ENCODE peak calls at places on chromosomes 13 and 19, in nine cellular contexts. C is dorsolateral prefrontal cortex, H is NB4, F is PC-3, K is fibroblast of mammary gland, T is foreskin fibroblast, R is OCI-LY7, O is ovary, G is HL-60. L is an unnamed sample.

GRCh38 chr19:30857388-30857787 is 485.2 kb downstream of the ZNF536 start:
- DNase-seq in G (no peak), F (no peak), C (no peak), O (no peak), H (no peak), R (no peak), T (no peak), K (no peak), L (no peak)

GRCh38 chr13:65585346-65585745 is 1644.8 kb downstream of the PCDH9 start:
- DNase-seq in K (no peak), T (no peak), C (no peak), G (no peak), R (no peak), O (no peak), F (no peak), H (no peak), L (no peak)

GRCh38 chr19:32464279-32464678 is 58.7 kb downstream of the DPY19L3 start:
- DNase-seq in O (no peak), T (no peak), C (no peak), F (peak), G (no peak), H (peak), R (peak), K (peak), L (no peak)

GRCh38 chr19:16076958-16077611 is 790 bp downstream of the TPM4 start:
- DNase-seq in F (no peak), R (peak), C (peak), T (no peak), K (no peak), O (peak), H (peak), G (no peak), L (no peak)

GRCh38 chr13:44768775-44769578 is 192.8 kb upstream of the TSC22D1 start:
- DNase-seq in C (no peak), O (no peak), G (no peak), K (peak), H (no peak), F (peak), R (no peak), T (no peak), L (peak)

GRCh38 chr19:35959040-35959967 is 23.1 kb downstream of the LRFN3 start:
- DNase-seq in H (no peak), F (no peak), C (peak), R (no peak), G (no peak), K (no peak), O (no peak), T (no peak), L (no peak)

GRCh38 chr13:108269601-108270328 is at the start of gene TNFSF13B:
- DNase-seq in C (peak), R (peak), H (peak), G (peak), F (no peak), T (peak), K (peak), O (no peak), L (no peak)

GRCh38 chr19:55095260-55096060 is 19.8 kb downstream of the EPS8L1 start:
- DNase-seq in F (no peak), H (no peak), C (no peak), R (no peak), T (no peak), G (no peak), K (no peak), O (no peak), L (no peak)

GRCh38 chr19:10724573-10725071 is 6.7 kb downstream of the DNM2 start:
- DNase-seq in T (peak), O (no peak), C (no peak), G (no peak), K (peak), R (no peak), H (no peak), F (no peak), L (no peak)

GRCh38 chr19:4403005-4403761 is 743 bp downstream of the CHAF1A start:
- DNase-seq in O (no peak), K (no peak), F (peak), R (peak), C (no peak), T (no peak), H (peak), G (no peak), L (no peak)

GRCh38 chr13:95787356-95788099 is 110.6 kb downstream of the DNAJC3 start:
- DNase-seq in K (peak), T (peak), C (no peak), G (no peak), H (no peak), O (no peak), R (no peak), F (no peak), L (no peak)

GRCh38 chr13:103133551-103133950 is 67.3 kb upstream of the SLC10A2 start:
- DNase-seq in F (no peak), H (no peak), T (no peak), C (no peak), O (no peak), R (no peak), K (no peak), G (no peak), L (no peak)

GRCh38 chr19:13959962-13960862 is 7.9 kb downstream of the DCAF15 start:
- DNase-seq in O (no peak), C (no peak), H (peak), G (no peak), R (no peak), K (no peak), F (no peak), T (no peak), L (no peak)

GRCh38 chr19:15379996-15380647 is 535 bp upstream of the AKAP8 start:
- DNase-seq in C (no peak), H (peak), K (peak), F (peak), G (no peak), R (peak), O (peak), T (peak), L (no peak)

GRCh38 chr19:42066075-42066754 is 3.8 kb downstream of the GRIK5 start:
- DNase-seq in K (peak), C (peak), O (no peak), F (peak), H (no peak), T (peak), G (no peak), R (no peak), L (peak)

GRCh38 chr19:15577184-15577771 is 37.7 kb upstream of the CYP4F8 start:
- DNase-seq in R (no peak), C (no peak), K (no peak), H (no peak), F (no peak), O (no peak), T (no peak), G (no peak), L (no peak)

GRCh38 chr13:24263652-24264051 is 45.7 kb upstream of the C1QTNF9 start:
- DNase-seq in O (peak), G (no peak), K (no peak), R (no peak), H (no peak), F (no peak), T (no peak), C (no peak), L (no peak)

GRCh38 chr19:38057954-38058690 is 151.1 kb downstream of the SIPA1L3 start:
- DNase-seq in T (no peak), G (no peak), H (no peak), K (no peak), O (no peak), R (peak), C (no peak), F (peak), L (no peak)

GRCh38 chr13:66691149-66691548 is 539.0 kb downstream of the PCDH9 start:
- DNase-seq in H (no peak), F (no peak), C (no peak), R (no peak), T (no peak), O (no peak), G (no peak), K (no peak), L (no peak)

GRCh38 chr19:3506384-3507340 is 551 bp downstream of the FZR1 start:
- DNase-seq in K (no peak), R (peak), F (peak), H (peak), G (no peak), O (peak), C (no peak), T (no peak), L (no peak)

GRCh38 chr13:113491418-113491883 is 940 bp upstream of the DCUN1D2 start:
- DNase-seq in H (peak), R (no peak), C (no peak), O (peak), T (peak), K (peak), F (peak), G (no peak), L (no peak)

GRCh38 chr13:74406439-74406838 is 272.2 kb upstream of the KLF12 start:
- DNase-seq in O (no peak), R (no peak), H (no peak), F (no peak), K (peak), C (no peak), T (no peak), G (no peak), L (no peak)

GRCh38 chr19:40642757-40643325 is 41.7 kb downstream of the LTBP4 start:
- DNase-seq in H (no peak), C (no peak), T (no peak), O (no peak), R (no peak), K (peak), F (no peak), G (no peak), L (no peak)

GRCh38 chr19:32876236-32876918 is 6.8 kb upstream of the SLC7A9 start:
- DNase-seq in R (no peak), T (no peak), G (no peak), H (no peak), C (no peak), O (no peak), F (no peak), K (no peak), L (no peak)

GRCh38 chr19:1839658-1840540 is 8.4 kb downstream of the REXO1 start:
- DNase-seq in O (no peak), C (no peak), R (no peak), G (no peak), H (no peak), K (no peak), F (no peak), T (no peak), L (no peak)

GRCh38 chr19:4581381-4582111 is 22.1 kb upstream of the SEMA6B start:
- DNase-seq in O (no peak), K (no peak), G (no peak), F (peak), C (peak), H (peak), R (peak), T (no peak), L (peak)

GRCh38 chr19:55383789-55384575 is at the start of gene TMEM238:
- DNase-seq in C (no peak), G (no peak), F (peak), H (peak), O (peak), K (peak), R (peak), T (peak), L (no peak)

GRCh38 chr13:109760951-109761350 is 25.4 kb downstream of the IRS2 start:
- DNase-seq in G (no peak), F (no peak), R (no peak), T (no peak), O (no peak), C (no peak), K (no peak), H (no peak), L (no peak)

GRCh38 chr19:43532571-43532961 is 422 bp upstream of the ZNF575 start:
- DNase-seq in F (no peak), O (no peak), R (peak), C (no peak), T (no peak), K (no peak), H (no peak), G (no peak), L (no peak)

GRCh38 chr19:19185853-19186728 is 5.9 kb downstream of the BORCS8 start:
- DNase-seq in T (peak), C (no peak), O (no peak), R (peak), K (peak), H (peak), G (peak), F (peak), L (peak)

GRCh38 chr19:16018106-16018755 is 58.1 kb upstream of the TPM4 start:
- DNase-seq in G (no peak), O (no peak), T (no peak), F (no peak), H (no peak), K (no peak), C (no peak), R (no peak), L (no peak)

GRCh38 chr13:113669871-113670341 is 2.9 kb downstream of the GRK1 start:
- DNase-seq in T (no peak), K (no peak), C (peak), R (no peak), O (no peak), G (no peak), F (no peak), H (no peak), L (no peak)

GRCh38 chr13:41995946-41996345 is 35.0 kb upstream of the VWA8 start:
- DNase-seq in O (no peak), H (peak), R (no peak), C (no peak), F (peak), K (peak), T (no peak), G (peak), L (peak)

GRCh38 chr13:28638756-28639155 is 20.2 kb upstream of the POMP start:
- DNase-seq in C (no peak), K (no peak), H (no peak), T (no peak), R (no peak), F (no peak), G (no peak), O (no peak), L (no peak)

GRCh38 chr19:3373971-3374368 is 7.6 kb downstream of the NFIC start:
- DNase-seq in K (peak), R (no peak), C (no peak), F (no peak), T (no peak), O (no peak), G (no peak), H (no peak), L (no peak)

GRCh38 chr19:40982594-40983101 is 8.4 kb upstream of the CYP2B6 start:
- DNase-seq in C (no peak), K (peak), H (no peak), O (no peak), F (peak), R (no peak), G (no peak), T (peak), L (no peak)

GRCh38 chr19:1674293-1674679 is 21.9 kb upstream of the TCF3 start:
- DNase-seq in O (no peak), T (no peak), K (no peak), F (no peak), H (no peak), R (no peak), C (no peak), G (no peak), L (no peak)

GRCh38 chr19:31351212-31352193 is 2.3 kb upstream of the TSHZ3 start:
- DNase-seq in O (peak), K (peak), C (no peak), H (no peak), G (no peak), R (no peak), T (peak), F (peak), L (no peak)

GRCh38 chr19:50206191-50206590 is 2.8 kb downstream of the MYH14 start:
- DNase-seq in F (no peak), C (no peak), T (no peak), H (no peak), O (no peak), G (no peak), R (no peak), K (no peak), L (no peak)

GRCh38 chr19:50203281-50204080 is at the start of gene MYH14:
- DNase-seq in H (no peak), T (peak), R (no peak), G (no peak), F (peak), O (peak), C (peak), K (peak), L (no peak)

GRCh38 chr19:50205681-50206138 is 2.3 kb downstream of the MYH14 start:
- DNase-seq in H (no peak), F (no peak), O (no peak), K (no peak), R (no peak), G (no peak), C (no peak), T (no peak), L (no peak)

GRCh38 chr19:50204081-50204428 is 633 bp downstream of the MYH14 start:
- DNase-seq in H (no peak), K (no peak), O (no peak), F (no peak), T (no peak), R (no peak), G (no peak), C (no peak), L (no peak)

DNA sequence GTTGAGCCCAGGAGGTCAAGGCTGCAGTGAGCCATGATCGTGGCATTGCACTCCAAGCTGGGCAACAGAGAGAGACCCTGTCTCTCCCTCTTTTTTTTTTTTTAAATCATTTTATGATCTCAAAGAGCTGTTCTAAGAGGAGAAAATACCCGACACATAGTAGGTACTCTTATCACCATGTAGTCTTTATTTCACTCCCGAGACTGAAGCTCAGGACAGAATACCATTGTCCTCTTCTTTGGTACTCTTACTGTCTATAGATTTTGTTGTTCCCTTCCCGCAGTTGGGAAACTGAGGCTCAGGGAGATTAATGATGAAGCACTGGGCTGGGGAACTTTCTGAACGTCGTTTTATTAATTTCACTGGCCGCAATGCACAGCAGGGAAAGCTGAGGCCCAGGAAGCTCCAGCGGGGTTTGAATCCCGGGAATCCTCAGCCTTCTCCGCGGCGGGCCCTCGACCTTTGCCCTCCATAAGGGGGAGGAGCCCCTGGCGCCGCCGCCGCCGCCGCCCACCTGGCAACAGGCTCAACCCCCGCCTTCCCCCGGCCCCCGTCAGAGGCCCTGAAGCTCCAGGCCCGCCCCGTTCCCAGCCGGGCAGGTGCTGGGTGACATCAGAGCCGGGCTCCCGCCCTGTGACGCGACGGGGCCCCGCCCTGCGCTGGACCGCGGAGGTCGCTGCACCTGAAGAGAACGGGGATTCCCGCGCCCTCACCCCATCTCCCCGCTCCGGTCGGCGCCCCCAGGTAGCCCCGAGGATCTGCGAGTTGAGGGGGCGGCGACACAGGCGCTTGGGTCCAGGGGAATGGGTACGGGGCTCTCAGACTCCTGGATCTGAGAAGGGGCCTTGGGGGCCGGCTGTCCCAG is 1.6 kb downstream of the MYH14 start:
- DNase-seq in K (no peak), H (no peak), F (peak), C (no peak), O (peak), T (no peak), G (no peak), R (no peak), L (no peak)
- H3K4me3 ChIP-seq in K (no peak), H (no peak), F (peak), C (peak), O (no peak), T (no peak), G (no peak), R (no peak), L (no peak)

GRCh38 chr19:45645631-45646344 is 6.6 kb upstream of the EML2 start:
- DNase-seq in R (peak), G (no peak), O (peak), F (peak), T (peak), K (peak), C (peak), H (peak), L (peak)
- H3K4me3 ChIP-seq in R (peak), G (peak), O (peak), F (peak), T (peak), K (peak), C (peak), H (peak), L (peak)

DNA sequence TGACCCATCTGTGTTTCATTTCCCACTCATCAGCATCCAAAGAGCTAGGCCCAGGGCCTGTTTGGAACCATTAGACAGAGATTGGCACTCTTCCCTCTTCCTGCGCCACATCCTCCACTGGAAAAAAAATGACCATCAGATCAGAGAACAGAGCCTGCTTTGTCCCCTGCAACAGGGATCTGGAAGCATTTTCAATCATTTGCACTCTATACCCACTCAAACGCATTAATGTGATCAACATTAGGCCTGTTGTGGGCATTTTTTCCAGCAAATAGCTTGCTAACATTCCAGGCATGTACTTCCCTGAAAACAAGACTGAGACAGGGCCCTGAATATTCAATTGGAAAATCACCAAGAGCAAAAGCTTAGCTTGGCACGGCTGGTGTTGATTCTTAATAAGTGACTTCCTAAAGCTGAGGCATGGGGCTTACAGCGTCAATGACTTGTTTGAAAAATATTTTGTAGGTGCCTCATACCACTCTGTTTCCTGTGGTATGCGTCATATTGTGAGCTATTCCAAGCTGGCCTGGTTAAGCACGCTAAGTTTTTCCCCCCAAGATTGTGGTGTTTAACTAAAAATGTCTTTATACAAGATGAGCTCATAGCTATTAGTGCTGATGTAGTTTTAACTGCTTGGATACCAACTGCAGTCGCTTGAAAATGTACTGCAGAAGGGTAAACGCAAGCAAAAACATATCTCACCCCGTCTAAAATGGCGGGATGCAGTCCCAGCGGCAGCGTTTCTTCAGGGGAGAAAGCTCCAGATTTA is 404.4 kb downstream of the SPRY2 start:
- DNase-seq in F (peak), O (no peak), G (no peak), R (no peak), C (peak), K (peak), H (no peak), T (peak), L (no peak)
- H3K4me3 ChIP-seq in F (no peak), O (no peak), G (no peak), R (no peak), C (no peak), K (no peak), H (no peak), T (no peak), L (no peak)

GRCh38 chr13:99280166-99280565 is 22.0 kb upstream of the GPR18 start:
- DNase-seq in G (peak), C (no peak), O (no peak), T (no peak), H (peak), R (no peak), F (no peak), K (peak), L (no peak)

GRCh38 chr13:99277629-99278028 is 19.4 kb upstream of the GPR18 start:
- DNase-seq in F (no peak), G (peak), R (no peak), K (no peak), C (no peak), O (no peak), T (no peak), H (peak), L (no peak)

GRCh38 chr13:99276706-99277105 is 18.5 kb upstream of the GPR18 start:
- DNase-seq in T (no peak), O (no peak), H (no peak), G (no peak), R (no peak), F (no peak), C (no peak), K (no peak), L (no peak)

GRCh38 chr13:99278199-99278598 is 20.0 kb upstream of the GPR18 start:
- DNase-seq in C (no peak), K (no peak), T (no peak), H (peak), G (peak), F (no peak), R (no peak), O (no peak), L (no peak)

GRCh38 chr13:99278843-99279242 is 20.7 kb upstream of the GPR18 start:
- DNase-seq in R (no peak), G (no peak), O (no peak), T (no peak), C (no peak), H (no peak), K (no peak), F (no peak), L (no peak)
- H3K4me3 ChIP-seq in R (no peak), G (no peak), O (no peak), T (no peak), C (no peak), H (no peak), K (no peak), F (no peak), L (no peak)

GRCh38 chr19:17328517-17329060 is 6.1 kb downstream of the ANO8 start:
- DNase-seq in K (no peak), G (no peak), F (no peak), C (no peak), O (no peak), H (no peak), T (no peak), R (no peak), L (no peak)
- H3K4me3 ChIP-seq in K (no peak), G (peak), F (no peak), C (no peak), O (peak), H (no peak), T (no peak), R (no peak), L (peak)